ENCODE peak calls at places on chromosomes 3 and 15, in five cellular contexts. One of them, this sample, is unnamed.

GRCh38 chr3:39140341-39140971 is 12.9 kb downstream of the CSRNP1 start:
- DNase-seq in MCF 10A: no peak
- DNase-seq in stimulated activated CD4-positive, alpha-beta T cell treated with anti-CD3 and anti-CD28 coated beads, Interleukin-2, amount 100 ng/mL, for 48 hours: no peak
- DNase-seq in EL: no peak
- DNase-seq in hypothalamus: no peak
- DNase-seq in this sample: no peak

GRCh38 chr3:130903412-130903908 is 9.6 kb downstream of the ATP2C1 start:
- DNase-seq in EL: no peak
- DNase-seq in stimulated activated CD4-positive, alpha-beta T cell treated with anti-CD3 and anti-CD28 coated beads, Interleukin-2, amount 100 ng/mL, for 48 hours: no peak
- DNase-seq in MCF 10A: no peak
- DNase-seq in hypothalamus: no peak
- DNase-seq in this sample: no peak

GRCh38 chr3:193552911-193553310 is 1.8 kb downstream of the ATP13A4 start:
- DNase-seq in hypothalamus: peak
- DNase-seq in MCF 10A: no peak
- DNase-seq in EL: no peak
- DNase-seq in stimulated activated CD4-positive, alpha-beta T cell treated with anti-CD3 and anti-CD28 coated beads, Interleukin-2, amount 100 ng/mL, for 48 hours: no peak
- DNase-seq in this sample: no peak

GRCh38 chr15:96053039-96054021 is 277.2 kb upstream of the NR2F2 start:
- DNase-seq in MCF 10A: peak
- DNase-seq in EL: no peak
- DNase-seq in hypothalamus: no peak
- DNase-seq in stimulated activated CD4-positive, alpha-beta T cell treated with anti-CD3 and anti-CD28 coated beads, Interleukin-2, amount 100 ng/mL, for 48 hours: no peak
- DNase-seq in this sample: no peak

GRCh38 chr3:148601766-148602685 is 95.7 kb upstream of the AGTR1 start:
- DNase-seq in EL: peak
- DNase-seq in stimulated activated CD4-positive, alpha-beta T cell treated with anti-CD3 and anti-CD28 coated beads, Interleukin-2, amount 100 ng/mL, for 48 hours: no peak
- DNase-seq in hypothalamus: no peak
- DNase-seq in MCF 10A: no peak
- DNase-seq in this sample: no peak

GRCh38 chr3:69811452-69812401 is 72.5 kb downstream of the MITF start:
- DNase-seq in stimulated activated CD4-positive, alpha-beta T cell treated with anti-CD3 and anti-CD28 coated beads, Interleukin-2, amount 100 ng/mL, for 48 hours: no peak
- DNase-seq in hypothalamus: no peak
- DNase-seq in EL: no peak
- DNase-seq in MCF 10A: no peak
- DNase-seq in this sample: no peak

GRCh38 chr15:29820802-29821160 is 1.5 kb downstream of the TJP1 start:
- DNase-seq in stimulated activated CD4-positive, alpha-beta T cell treated with anti-CD3 and anti-CD28 coated beads, Interleukin-2, amount 100 ng/mL, for 48 hours: no peak
- DNase-seq in MCF 10A: peak
- DNase-seq in hypothalamus: no peak
- DNase-seq in EL: no peak
- DNase-seq in this sample: no peak

GRCh38 chr3:11120091-11120845 is 34.0 kb upstream of the HRH1 start:
- DNase-seq in hypothalamus: no peak
- DNase-seq in stimulated activated CD4-positive, alpha-beta T cell treated with anti-CD3 and anti-CD28 coated beads, Interleukin-2, amount 100 ng/mL, for 48 hours: no peak
- DNase-seq in EL: no peak
- DNase-seq in MCF 10A: no peak
- DNase-seq in this sample: no peak

GRCh38 chr15:32125595-32125994 is 95.3 kb downstream of the CHRNA7 start:
- DNase-seq in hypothalamus: no peak
- DNase-seq in MCF 10A: no peak
- DNase-seq in EL: no peak
- DNase-seq in stimulated activated CD4-positive, alpha-beta T cell treated with anti-CD3 and anti-CD28 coated beads, Interleukin-2, amount 100 ng/mL, for 48 hours: no peak
- DNase-seq in this sample: no peak

GRCh38 chr3:32841875-32842505 is 24.2 kb downstream of the TRIM71 start:
- DNase-seq in stimulated activated CD4-positive, alpha-beta T cell treated with anti-CD3 and anti-CD28 coated beads, Interleukin-2, amount 100 ng/mL, for 48 hours: no peak
- DNase-seq in MCF 10A: peak
- DNase-seq in EL: peak
- DNase-seq in hypothalamus: no peak
- DNase-seq in this sample: no peak

GRCh38 chr3:171306631-171307030 is 153.6 kb downstream of the TNIK start:
- DNase-seq in stimulated activated CD4-positive, alpha-beta T cell treated with anti-CD3 and anti-CD28 coated beads, Interleukin-2, amount 100 ng/mL, for 48 hours: no peak
- DNase-seq in hypothalamus: peak
- DNase-seq in EL: peak
- DNase-seq in MCF 10A: peak
- DNase-seq in this sample: peak

GRCh38 chr3:110027446-110027845 is 690.1 kb upstream of the DPPA4 start:
- DNase-seq in EL: peak
- DNase-seq in stimulated activated CD4-positive, alpha-beta T cell treated with anti-CD3 and anti-CD28 coated beads, Interleukin-2, amount 100 ng/mL, for 48 hours: no peak
- DNase-seq in MCF 10A: peak
- DNase-seq in hypothalamus: no peak
- DNase-seq in this sample: peak

GRCh38 chr15:29799859-29800258 is 22.4 kb downstream of the TJP1 start:
- DNase-seq in EL: no peak
- DNase-seq in hypothalamus: no peak
- DNase-seq in stimulated activated CD4-positive, alpha-beta T cell treated with anti-CD3 and anti-CD28 coated beads, Interleukin-2, amount 100 ng/mL, for 48 hours: no peak
- DNase-seq in MCF 10A: no peak
- DNase-seq in this sample: no peak

GRCh38 chr15:47781527-47781926 is 64.2 kb downstream of the SEMA6D start:
- DNase-seq in stimulated activated CD4-positive, alpha-beta T cell treated with anti-CD3 and anti-CD28 coated beads, Interleukin-2, amount 100 ng/mL, for 48 hours: no peak
- DNase-seq in hypothalamus: no peak
- DNase-seq in MCF 10A: no peak
- DNase-seq in EL: no peak
- DNase-seq in this sample: no peak

GRCh38 chr15:70153948-70154439 is 56.3 kb upstream of the TLE3 start:
- DNase-seq in EL: no peak
- DNase-seq in stimulated activated CD4-positive, alpha-beta T cell treated with anti-CD3 and anti-CD28 coated beads, Interleukin-2, amount 100 ng/mL, for 48 hours: no peak
- DNase-seq in MCF 10A: no peak
- DNase-seq in hypothalamus: no peak
- DNase-seq in this sample: no peak

GRCh38 chr3:128273841-128274573 is 120.7 kb downstream of the EEFSEC start:
- DNase-seq in hypothalamus: no peak
- DNase-seq in stimulated activated CD4-positive, alpha-beta T cell treated with anti-CD3 and anti-CD28 coated beads, Interleukin-2, amount 100 ng/mL, for 48 hours: no peak
- DNase-seq in MCF 10A: no peak
- DNase-seq in EL: no peak
- DNase-seq in this sample: no peak

GRCh38 chr3:37836589-37836988 is 25.1 kb upstream of the CTDSPL start:
- DNase-seq in MCF 10A: no peak
- DNase-seq in EL: no peak
- DNase-seq in hypothalamus: no peak
- DNase-seq in stimulated activated CD4-positive, alpha-beta T cell treated with anti-CD3 and anti-CD28 coated beads, Interleukin-2, amount 100 ng/mL, for 48 hours: no peak
- DNase-seq in this sample: no peak

GRCh38 chr15:58154769-58155168 is 16.6 kb downstream of the AQP9 start:
- DNase-seq in EL: no peak
- DNase-seq in MCF 10A: no peak
- DNase-seq in stimulated activated CD4-positive, alpha-beta T cell treated with anti-CD3 and anti-CD28 coated beads, Interleukin-2, amount 100 ng/mL, for 48 hours: no peak
- DNase-seq in hypothalamus: no peak
- DNase-seq in this sample: no peak

GRCh38 chr15:36688310-36689102 is 109.1 kb downstream of the CDIN1 start:
- DNase-seq in hypothalamus: no peak
- DNase-seq in MCF 10A: peak
- DNase-seq in EL: peak
- DNase-seq in stimulated activated CD4-positive, alpha-beta T cell treated with anti-CD3 and anti-CD28 coated beads, Interleukin-2, amount 100 ng/mL, for 48 hours: no peak
- DNase-seq in this sample: peak

GRCh38 chr3:23834082-23834870 is 28.5 kb downstream of the UBE2E1 start:
- DNase-seq in stimulated activated CD4-positive, alpha-beta T cell treated with anti-CD3 and anti-CD28 coated beads, Interleukin-2, amount 100 ng/mL, for 48 hours: no peak
- DNase-seq in MCF 10A: no peak
- DNase-seq in hypothalamus: no peak
- DNase-seq in EL: no peak
- DNase-seq in this sample: no peak

GRCh38 chr3:196192036-196193001 is 18.9 kb downstream of the ZDHHC19 start:
- DNase-seq in MCF 10A: no peak
- DNase-seq in hypothalamus: no peak
- DNase-seq in stimulated activated CD4-positive, alpha-beta T cell treated with anti-CD3 and anti-CD28 coated beads, Interleukin-2, amount 100 ng/mL, for 48 hours: peak
- DNase-seq in EL: no peak
- DNase-seq in this sample: no peak

GRCh38 chr3:44914936-44915335 is 40.5 kb downstream of the TGM4 start:
- DNase-seq in hypothalamus: no peak
- DNase-seq in stimulated activated CD4-positive, alpha-beta T cell treated with anti-CD3 and anti-CD28 coated beads, Interleukin-2, amount 100 ng/mL, for 48 hours: no peak
- DNase-seq in EL: peak
- DNase-seq in MCF 10A: peak
- DNase-seq in this sample: peak

GRCh38 chr3:129104051-129104450 is 17.6 kb downstream of the RAB43 start:
- DNase-seq in hypothalamus: no peak
- DNase-seq in MCF 10A: no peak
- DNase-seq in stimulated activated CD4-positive, alpha-beta T cell treated with anti-CD3 and anti-CD28 coated beads, Interleukin-2, amount 100 ng/mL, for 48 hours: no peak
- DNase-seq in EL: no peak
- DNase-seq in this sample: no peak

GRCh38 chr3:88189361-88189810 is 39.6 kb downstream of the C3orf38 start:
- DNase-seq in MCF 10A: peak
- DNase-seq in stimulated activated CD4-positive, alpha-beta T cell treated with anti-CD3 and anti-CD28 coated beads, Interleukin-2, amount 100 ng/mL, for 48 hours: no peak
- DNase-seq in hypothalamus: no peak
- DNase-seq in EL: peak
- DNase-seq in this sample: no peak

GRCh38 chr3:152176241-152176640 is 92.5 kb upstream of the MBNL1 start:
- DNase-seq in hypothalamus: no peak
- DNase-seq in MCF 10A: no peak
- DNase-seq in EL: peak
- DNase-seq in stimulated activated CD4-positive, alpha-beta T cell treated with anti-CD3 and anti-CD28 coated beads, Interleukin-2, amount 100 ng/mL, for 48 hours: no peak
- DNase-seq in this sample: no peak

GRCh38 chr15:85312925-85313324 is 67.5 kb upstream of the AKAP13 start:
- DNase-seq in MCF 10A: peak
- DNase-seq in stimulated activated CD4-positive, alpha-beta T cell treated with anti-CD3 and anti-CD28 coated beads, Interleukin-2, amount 100 ng/mL, for 48 hours: no peak
- DNase-seq in hypothalamus: no peak
- DNase-seq in EL: peak
- DNase-seq in this sample: no peak

GRCh38 chr15:90819390-90819789 is 49.0 kb upstream of the FURIN start:
- DNase-seq in MCF 10A: no peak
- DNase-seq in stimulated activated CD4-positive, alpha-beta T cell treated with anti-CD3 and anti-CD28 coated beads, Interleukin-2, amount 100 ng/mL, for 48 hours: no peak
- DNase-seq in EL: no peak
- DNase-seq in hypothalamus: no peak
- DNase-seq in this sample: no peak

GRCh38 chr15:96347181-96348111 is 16.9 kb downstream of the NR2F2 start:
- DNase-seq in EL: no peak
- DNase-seq in hypothalamus: no peak
- DNase-seq in MCF 10A: no peak
- DNase-seq in stimulated activated CD4-positive, alpha-beta T cell treated with anti-CD3 and anti-CD28 coated beads, Interleukin-2, amount 100 ng/mL, for 48 hours: no peak
- DNase-seq in this sample: no peak

GRCh38 chr3:184314700-184315505 is 497 bp downstream of the EIF4G1 start:
- DNase-seq in MCF 10A: peak
- DNase-seq in stimulated activated CD4-positive, alpha-beta T cell treated with anti-CD3 and anti-CD28 coated beads, Interleukin-2, amount 100 ng/mL, for 48 hours: peak
- DNase-seq in EL: peak
- DNase-seq in hypothalamus: peak
- DNase-seq in this sample: peak

GRCh38 chr3:109553573-109554371 is 216.4 kb upstream of the DPPA4 start:
- DNase-seq in hypothalamus: no peak
- DNase-seq in EL: peak
- DNase-seq in stimulated activated CD4-positive, alpha-beta T cell treated with anti-CD3 and anti-CD28 coated beads, Interleukin-2, amount 100 ng/mL, for 48 hours: no peak
- DNase-seq in MCF 10A: peak
- DNase-seq in this sample: no peak

GRCh38 chr15:26564354-26564753 is 208.5 kb downstream of the GABRB3 start:
- DNase-seq in stimulated activated CD4-positive, alpha-beta T cell treated with anti-CD3 and anti-CD28 coated beads, Interleukin-2, amount 100 ng/mL, for 48 hours: no peak
- DNase-seq in EL: no peak
- DNase-seq in hypothalamus: no peak
- DNase-seq in MCF 10A: no peak
- DNase-seq in this sample: no peak

GRCh38 chr3:190064112-190064511 is 56.6 kb downstream of the P3H2 start:
- DNase-seq in stimulated activated CD4-positive, alpha-beta T cell treated with anti-CD3 and anti-CD28 coated beads, Interleukin-2, amount 100 ng/mL, for 48 hours: no peak
- DNase-seq in EL: peak
- DNase-seq in hypothalamus: no peak
- DNase-seq in MCF 10A: peak
- DNase-seq in this sample: peak

GRCh38 chr3:159828542-159828943 is 160.1 kb upstream of the IL12A start:
- DNase-seq in MCF 10A: peak
- DNase-seq in stimulated activated CD4-positive, alpha-beta T cell treated with anti-CD3 and anti-CD28 coated beads, Interleukin-2, amount 100 ng/mL, for 48 hours: no peak
- DNase-seq in hypothalamus: no peak
- DNase-seq in EL: peak
- DNase-seq in this sample: no peak

GRCh38 chr3:72976182-72976825 is 20.3 kb upstream of the PPP4R2 start:
- DNase-seq in hypothalamus: no peak
- DNase-seq in MCF 10A: peak
- DNase-seq in EL: peak
- DNase-seq in stimulated activated CD4-positive, alpha-beta T cell treated with anti-CD3 and anti-CD28 coated beads, Interleukin-2, amount 100 ng/mL, for 48 hours: no peak
- DNase-seq in this sample: no peak

GRCh38 chr3:23968467-23969184 is 23.5 kb downstream of the NR1D2 start:
- DNase-seq in EL: peak
- DNase-seq in MCF 10A: peak
- DNase-seq in hypothalamus: no peak
- DNase-seq in stimulated activated CD4-positive, alpha-beta T cell treated with anti-CD3 and anti-CD28 coated beads, Interleukin-2, amount 100 ng/mL, for 48 hours: no peak
- DNase-seq in this sample: no peak

GRCh38 chr3:53224536-53224935 is 31.3 kb downstream of the TKT start:
- DNase-seq in EL: no peak
- DNase-seq in stimulated activated CD4-positive, alpha-beta T cell treated with anti-CD3 and anti-CD28 coated beads, Interleukin-2, amount 100 ng/mL, for 48 hours: no peak
- DNase-seq in MCF 10A: no peak
- DNase-seq in hypothalamus: no peak
- DNase-seq in this sample: no peak

GRCh38 chr3:132210476-132211346 is 106.5 kb upstream of the ACP3 start:
- DNase-seq in MCF 10A: peak
- DNase-seq in stimulated activated CD4-positive, alpha-beta T cell treated with anti-CD3 and anti-CD28 coated beads, Interleukin-2, amount 100 ng/mL, for 48 hours: no peak
- DNase-seq in EL: no peak
- DNase-seq in hypothalamus: no peak
- DNase-seq in this sample: no peak

GRCh38 chr3:31043184-31043819 is 148.8 kb upstream of the GADL1 start:
- DNase-seq in MCF 10A: peak
- DNase-seq in EL: peak
- DNase-seq in stimulated activated CD4-positive, alpha-beta T cell treated with anti-CD3 and anti-CD28 coated beads, Interleukin-2, amount 100 ng/mL, for 48 hours: no peak
- DNase-seq in hypothalamus: no peak
- DNase-seq in this sample: no peak

GRCh38 chr3:175240928-175241327 is 381.8 kb downstream of the NAALADL2 start:
- DNase-seq in hypothalamus: no peak
- DNase-seq in stimulated activated CD4-positive, alpha-beta T cell treated with anti-CD3 and anti-CD28 coated beads, Interleukin-2, amount 100 ng/mL, for 48 hours: no peak
- DNase-seq in EL: no peak
- DNase-seq in MCF 10A: no peak
- DNase-seq in this sample: no peak